ENCODE peak calls at places on chromosomes 3 and 15, in five cellular contexts. Z, S, U, H and A are unnamed samples.

GRCh38 chr3:156240642-156241041 is 120.3 kb downstream of the KCNAB1 start:
- DNase-seq in U (no peak), Z (no peak), H (no peak), S (no peak), A (no peak)

GRCh38 chr3:63940389-63940757 is 28.2 kb upstream of the SCAANT1 start:
- DNase-seq in U (no peak), H (no peak), S (peak), Z (no peak), A (no peak)

GRCh38 chr3:39137435-39137936 is 15.9 kb downstream of the CSRNP1 start:
- DNase-seq in U (no peak), H (no peak), Z (no peak), S (no peak), A (no peak)

GRCh38 chr3:16548721-16549120 is 35.2 kb upstream of the RFTN1 start:
- DNase-seq in U (no peak), S (peak), Z (no peak), H (no peak), A (no peak)

GRCh38 chr3:19073341-19074105 is 74.8 kb upstream of the KCNH8 start:
- DNase-seq in H (no peak), U (no peak), Z (no peak), S (no peak), A (no peak)

GRCh38 chr3:128424508-128425069 is 42.1 kb downstream of the DNAJB8 start:
- DNase-seq in Z (no peak), U (no peak), H (no peak), S (no peak), A (no peak)

GRCh38 chr15:80068578-80068977 is 9.1 kb downstream of the ZFAND6 start:
- DNase-seq in U (no peak), H (no peak), S (peak), Z (no peak), A (no peak)

GRCh38 chr3:107956991-107957467 is 133.8 kb downstream of the CD47 start:
- DNase-seq in S (no peak), H (peak), Z (peak), U (no peak), A (no peak)

GRCh38 chr3:144754076-144754783 is 782.6 kb downstream of the DIPK2A start:
- DNase-seq in S (no peak), U (no peak), Z (no peak), H (no peak), A (no peak)

GRCh38 chr15:27057904-27058645 is 87.1 kb downstream of the GABRG3 start:
- DNase-seq in H (no peak), S (no peak), Z (no peak), U (no peak), A (no peak)

GRCh38 chr15:79168922-79169322 is 78.3 kb upstream of the RASGRF1 start:
- DNase-seq in H (no peak), U (peak), Z (no peak), S (no peak), A (no peak)

GRCh38 chr3:16993227-16993626 is 108.5 kb downstream of the PLCL2 start:
- DNase-seq in S (peak), H (no peak), Z (no peak), U (no peak), A (no peak)

GRCh38 chr3:66302288-66302687 is 81.5 kb downstream of the SLC25A26 start:
- DNase-seq in Z (no peak), S (no peak), H (no peak), U (no peak), A (no peak)

GRCh38 chr3:128385080-128385832 is 81.4 kb downstream of the DNAJB8 start:
- DNase-seq in U (no peak), Z (no peak), H (peak), S (peak), A (no peak)

GRCh38 chr15:38610748-38611147 is 46.1 kb upstream of the RASGRP1 start:
- DNase-seq in Z (no peak), S (no peak), H (no peak), U (no peak), A (no peak)

GRCh38 chr3:41259449-41260062 is 60.3 kb downstream of the CTNNB1 start:
- DNase-seq in H (no peak), S (peak), U (no peak), Z (no peak), A (no peak)

GRCh38 chr3:29239377-29239776 is 41.5 kb upstream of the RBMS3 start:
- DNase-seq in Z (no peak), S (no peak), U (no peak), H (no peak), A (no peak)

GRCh38 chr3:179093807-179094206 is 22.2 kb upstream of the ZMAT3 start:
- DNase-seq in S (no peak), Z (no peak), U (no peak), H (no peak), A (no peak)

GRCh38 chr3:23202203-23202920 is 765 bp upstream of the UBE2E2 start:
- DNase-seq in Z (peak), H (peak), S (no peak), U (peak), A (peak)

GRCh38 chr15:87263844-87264243 is 992.7 kb downstream of the NTRK3 start:
- DNase-seq in H (no peak), Z (no peak), U (no peak), S (no peak), A (no peak)

GRCh38 chr3:156305672-156306071 is 185.3 kb downstream of the KCNAB1 start:
- DNase-seq in U (no peak), Z (no peak), S (no peak), H (no peak), A (no peak)

GRCh38 chr3:44981751-44982150 is 5.7 kb downstream of the EXOSC7 start:
- DNase-seq in S (no peak), Z (no peak), U (no peak), H (no peak), A (no peak)

GRCh38 chr15:44536298-44536961 is 517 bp upstream of the EIF3J start:
- DNase-seq in H (peak), S (peak), U (peak), Z (peak), A (peak)

GRCh38 chr3:145678401-145678800 is 482.6 kb downstream of the PLOD2 start:
- DNase-seq in Z (no peak), H (no peak), S (no peak), U (no peak), A (no peak)

GRCh38 chr15:72421484-72421883 is 23.4 kb downstream of the TMEM202 start:
- DNase-seq in U (no peak), S (peak), Z (no peak), H (no peak), A (no peak)

GRCh38 chr3:12424635-12425319 is 59.5 kb upstream of the TSEN2 start:
- DNase-seq in U (no peak), S (no peak), Z (no peak), H (no peak), A (no peak)

GRCh38 chr15:78992416-78993256 is 47.8 kb upstream of the CTSH start:
- DNase-seq in H (no peak), Z (no peak), U (no peak), S (no peak), A (no peak)

GRCh38 chr3:72661115-72661457 is 187.2 kb downstream of the SHQ1 start:
- DNase-seq in H (peak), S (peak), Z (peak), U (no peak), A (no peak)

GRCh38 chr15:62719316-62719715 is 323.2 kb upstream of the TPM1 start:
- DNase-seq in U (no peak), H (no peak), S (peak), Z (no peak), A (no peak)

GRCh38 chr15:57377478-57377847 is 1.2 kb downstream of the CGNL1 start:
- DNase-seq in S (no peak), U (no peak), H (peak), Z (no peak), A (no peak)

GRCh38 chr15:57566840-57567239 is 24.9 kb upstream of the MYZAP start:
- DNase-seq in S (peak), H (no peak), U (no peak), Z (peak), A (no peak)

GRCh38 chr3:8371955-8372600 is 129.5 kb upstream of the LMCD1 start:
- DNase-seq in H (no peak), U (no peak), S (no peak), Z (no peak), A (no peak)

GRCh38 chr3:102443021-102443420 is 8.2 kb downstream of the ZPLD1 start:
- DNase-seq in U (no peak), Z (no peak), S (no peak), H (no peak), A (no peak)

GRCh38 chr3:50319872-50320625 is 2.5 kb downstream of the HYAL2 start:
- DNase-seq in U (no peak), H (no peak), Z (no peak), S (no peak), A (no peak)
- TF ChIP-seq CTCF in U (no peak), H (no peak), Z (no peak), S (peak), A (no peak)

GRCh38 chr15:74750759-74751158 is 2.1 kb downstream of the CYP1A2 start:
- DNase-seq in Z (no peak), U (no peak), S (no peak), H (no peak), A (no peak)

GRCh38 chr15:74752486-74753395 is 4.1 kb downstream of the CYP1A2 start:
- DNase-seq in Z (no peak), U (no peak), S (peak), H (no peak), A (no peak)

GRCh38 chr15:74752011-74752410 is 3.4 kb downstream of the CYP1A2 start:
- DNase-seq in H (no peak), S (no peak), Z (no peak), U (no peak), A (no peak)

GRCh38 chr15:74748322-74748946 is at the start of gene CYP1A2:
- DNase-seq in H (no peak), U (no peak), Z (no peak), S (no peak), A (no peak)

GRCh38 chr15:74749832-74750231 is 1.2 kb downstream of the CYP1A2 start:
- DNase-seq in Z (no peak), S (no peak), H (no peak), U (no peak), A (no peak)
- TF ChIP-seq CTCF in Z (no peak), S (no peak), H (no peak), U (no peak), A (no peak)

DNA sequence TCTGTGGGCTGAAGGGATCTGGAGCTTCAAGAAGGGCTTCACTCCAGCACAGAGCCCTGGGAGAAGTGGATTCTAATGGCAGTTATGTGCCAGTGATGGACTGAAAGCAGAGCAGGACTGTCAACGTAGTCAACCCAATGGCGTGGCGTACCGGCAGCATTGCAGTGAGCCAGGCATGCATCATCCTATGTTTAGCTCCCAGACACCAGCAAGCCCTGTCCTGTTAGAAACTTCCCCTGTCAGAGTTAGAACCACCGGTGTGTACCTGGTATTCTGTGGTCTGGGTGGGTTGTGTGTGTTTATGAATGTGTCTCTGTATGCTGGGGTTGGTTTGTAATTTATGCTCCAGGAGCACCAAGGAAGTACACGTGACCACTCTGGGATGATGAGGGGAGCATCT is 86.3 kb downstream of the CLSTN2 start:
- DNase-seq in H (no peak), Z (no peak), S (no peak), U (no peak), A (no peak)
- TF ChIP-seq CTCF in H (no peak), Z (no peak), S (no peak), U (no peak), A (no peak)

GRCh38 chr15:42845581-42845980 is 75.0 kb downstream of the TTBK2 start:
- DNase-seq in Z (no peak), H (no peak), S (no peak), U (no peak), A (no peak)

GRCh38 chr15:42846647-42847046 is 73.9 kb downstream of the TTBK2 start:
- DNase-seq in H (no peak), U (no peak), S (no peak), Z (no peak), A (no peak)

GRCh38 chr15:42843699-42844098 is 76.9 kb downstream of the TTBK2 start:
- DNase-seq in U (no peak), Z (no peak), S (no peak), H (no peak), A (no peak)
- TF ChIP-seq CTCF in U (no peak), Z (no peak), S (no peak), H (no peak), A (no peak)

GRCh38 chr3:185065059-185065458 is 87.8 kb downstream of the C3orf70 start:
- DNase-seq in U (no peak), H (no peak), S (no peak), Z (no peak), A (no peak)
- TF ChIP-seq CTCF in U (no peak), H (no peak), S (peak), Z (no peak), A (no peak)

DNA sequence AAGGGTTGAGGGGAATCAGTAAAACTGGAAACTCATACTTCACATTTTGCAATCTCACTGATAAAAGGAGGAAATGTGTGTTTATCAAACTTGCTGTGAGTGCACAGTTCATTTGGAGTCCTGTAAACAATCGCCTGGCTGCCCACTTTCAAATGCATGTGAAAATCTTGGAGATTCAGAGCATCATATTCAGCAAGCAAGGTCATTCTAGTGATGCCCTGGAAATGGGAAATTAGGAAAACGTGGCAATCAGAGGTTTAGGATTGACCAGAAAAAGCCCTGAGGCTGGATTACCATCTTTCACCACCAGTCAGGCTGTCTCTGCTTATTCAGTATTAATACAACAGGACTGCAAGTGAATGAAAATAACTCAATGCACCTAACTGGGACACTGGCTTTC is 23.9 kb downstream of the DPH6 start:
- DNase-seq in Z (no peak), S (peak), U (no peak), H (no peak), A (no peak)
- TF ChIP-seq CTCF in Z (no peak), S (peak), U (peak), H (no peak), A (no peak)

GRCh38 chr15:51952805-51953204 is 18.8 kb downstream of the LEO1 start:
- DNase-seq in Z (no peak), H (no peak), U (no peak), S (no peak), A (no peak)
- TF ChIP-seq CTCF in Z (no peak), H (no peak), U (no peak), S (no peak), A (no peak)

GRCh38 chr3:185335799-185336198 is 27.1 kb upstream of the MAP3K13 start:
- DNase-seq in Z (no peak), U (no peak), H (no peak), S (peak), A (no peak)

GRCh38 chr3:185339945-185340344 is 23.0 kb upstream of the MAP3K13 start:
- DNase-seq in Z (no peak), U (no peak), S (no peak), H (no peak), A (no peak)

GRCh38 chr3:185332026-185332735 is 30.8 kb upstream of the MAP3K13 start:
- DNase-seq in U (no peak), H (no peak), Z (no peak), S (peak), A (no peak)

GRCh38 chr3:185341616-185342457 is 21.1 kb upstream of the MAP3K13 start:
- DNase-seq in U (no peak), S (no peak), H (no peak), Z (no peak), A (no peak)

DNA sequence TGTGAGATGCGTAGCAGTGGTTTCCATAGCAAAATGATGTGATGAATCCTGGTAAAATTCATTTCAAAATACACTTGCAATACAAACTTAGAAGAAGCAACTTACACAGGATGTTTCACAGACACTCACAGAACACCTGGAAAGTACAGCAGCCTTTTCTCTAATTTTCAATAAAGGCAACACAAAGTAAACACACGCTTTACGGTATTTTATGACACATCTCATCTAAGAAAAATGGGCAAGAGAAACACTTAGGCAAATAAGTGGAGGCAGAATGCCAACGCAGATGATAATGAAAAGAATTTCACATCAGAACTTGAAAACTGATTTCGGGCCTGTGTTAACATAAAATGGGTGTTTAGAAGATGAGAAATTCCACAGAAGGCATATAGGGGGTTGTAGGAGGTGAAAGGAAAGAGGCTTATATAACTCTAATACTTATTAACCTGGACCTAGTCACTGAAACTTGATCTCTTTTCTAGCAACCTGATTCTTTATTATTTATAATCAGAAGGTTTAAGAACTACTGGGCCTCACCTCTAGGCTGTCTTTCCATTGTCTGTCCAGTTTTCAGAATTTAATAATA is 25.6 kb upstream of the MAP3K13 start:
- DNase-seq in Z (peak), S (no peak), U (no peak), H (no peak), A (no peak)
- TF ChIP-seq CTCF in Z (no peak), S (no peak), U (no peak), H (no peak), A (no peak)

GRCh38 chr3:47376393-47376792 is 4.4 kb upstream of the PTPN23 start:
- DNase-seq in S (no peak), U (no peak), Z (no peak), H (no peak), A (no peak)
- TF ChIP-seq CTCF in S (no peak), U (no peak), Z (no peak), H (no peak), A (no peak)